ENCODE peak calls at places on chromosomes 6 and 20, in seven cellular contexts. One of them, this sample, is unnamed.

GRCh38 chr6:111580401-111580800 is 25.3 kb downstream of the TRAF3IP2 start:
- DNase-seq in left lung: no peak
- DNase-seq in left ventricle myocardium inferior: no peak
- DNase-seq in lower leg skin: no peak
- DNase-seq in heart left ventricle: no peak
- DNase-seq in A549: no peak
- DNase-seq in heart right ventricle: no peak
- DNase-seq in this sample: no peak

GRCh38 chr6:131107166-131107565 is 28.1 kb upstream of the AKAP7 start:
- DNase-seq in lower leg skin: no peak
- DNase-seq in left ventricle myocardium inferior: no peak
- DNase-seq in heart left ventricle: no peak
- DNase-seq in left lung: no peak
- DNase-seq in A549: peak
- DNase-seq in heart right ventricle: no peak
- DNase-seq in this sample: peak

GRCh38 chr6:63491104-63491503 is 81.2 kb upstream of the LOC128125822 start:
- DNase-seq in lower leg skin: no peak
- DNase-seq in heart left ventricle: no peak
- DNase-seq in left lung: no peak
- DNase-seq in heart right ventricle: no peak
- DNase-seq in A549: no peak
- DNase-seq in left ventricle myocardium inferior: no peak
- DNase-seq in this sample: no peak

GRCh38 chr6:37698264-37699137 is 818 bp upstream of the MDGA1 start:
- DNase-seq in heart left ventricle: peak
- DNase-seq in left lung: peak
- DNase-seq in A549: peak
- DNase-seq in left ventricle myocardium inferior: peak
- DNase-seq in heart right ventricle: peak
- DNase-seq in lower leg skin: peak
- DNase-seq in this sample: peak

GRCh38 chr6:79438015-79438414 is 99.2 kb downstream of the LCA5 start:
- DNase-seq in left lung: peak
- DNase-seq in lower leg skin: no peak
- DNase-seq in A549: no peak
- DNase-seq in heart right ventricle: no peak
- DNase-seq in heart left ventricle: no peak
- DNase-seq in left ventricle myocardium inferior: peak
- DNase-seq in this sample: peak

GRCh38 chr6:63278916-63279315 is 40.9 kb downstream of the LGSN start:
- DNase-seq in lower leg skin: no peak
- DNase-seq in heart right ventricle: no peak
- DNase-seq in left lung: no peak
- DNase-seq in heart left ventricle: no peak
- DNase-seq in A549: no peak
- DNase-seq in left ventricle myocardium inferior: no peak
- DNase-seq in this sample: no peak

GRCh38 chr6:30687659-30688431 is 1.4 kb upstream of the PPP1R18 start:
- DNase-seq in heart right ventricle: peak
- DNase-seq in left lung: peak
- DNase-seq in heart left ventricle: peak
- DNase-seq in A549: no peak
- DNase-seq in lower leg skin: no peak
- DNase-seq in left ventricle myocardium inferior: peak
- DNase-seq in this sample: peak

GRCh38 chr6:170402318-170403040 is 95.9 kb downstream of the FAM120B start:
- DNase-seq in heart right ventricle: no peak
- DNase-seq in lower leg skin: no peak
- DNase-seq in A549: no peak
- DNase-seq in heart left ventricle: no peak
- DNase-seq in left ventricle myocardium inferior: no peak
- DNase-seq in left lung: no peak
- DNase-seq in this sample: no peak

GRCh38 chr6:11231564-11232176 is 798 bp downstream of the NEDD9 start:
- DNase-seq in left lung: no peak
- DNase-seq in heart left ventricle: no peak
- DNase-seq in lower leg skin: no peak
- DNase-seq in heart right ventricle: peak
- DNase-seq in left ventricle myocardium inferior: no peak
- DNase-seq in A549: peak
- DNase-seq in this sample: peak

GRCh38 chr6:33740204-33740608 is 6.5 kb downstream of the IP6K3 start:
- DNase-seq in left ventricle myocardium inferior: peak
- DNase-seq in left lung: no peak
- DNase-seq in lower leg skin: no peak
- DNase-seq in A549: no peak
- DNase-seq in heart right ventricle: peak
- DNase-seq in heart left ventricle: no peak
- DNase-seq in this sample: no peak

GRCh38 chr6:30463651-30464618 is 25.4 kb upstream of the HLA-E start:
- DNase-seq in A549: no peak
- DNase-seq in heart left ventricle: peak
- DNase-seq in left ventricle myocardium inferior: peak
- DNase-seq in lower leg skin: no peak
- DNase-seq in left lung: peak
- DNase-seq in heart right ventricle: peak
- DNase-seq in this sample: peak

GRCh38 chr20:18663932-18664331 is 76.1 kb downstream of the DTD1 start:
- DNase-seq in A549: no peak
- DNase-seq in heart left ventricle: no peak
- DNase-seq in left lung: no peak
- DNase-seq in left ventricle myocardium inferior: no peak
- DNase-seq in lower leg skin: no peak
- DNase-seq in heart right ventricle: no peak
- DNase-seq in this sample: peak

GRCh38 chr20:23116301-23117089 is 30.4 kb upstream of the CD93 start:
- DNase-seq in left ventricle myocardium inferior: no peak
- DNase-seq in heart left ventricle: no peak
- DNase-seq in left lung: no peak
- DNase-seq in lower leg skin: no peak
- DNase-seq in A549: no peak
- DNase-seq in heart right ventricle: no peak
- DNase-seq in this sample: peak

GRCh38 chr20:36400901-36401300 is 94.8 kb downstream of the DLGAP4 start:
- DNase-seq in left lung: no peak
- DNase-seq in left ventricle myocardium inferior: no peak
- DNase-seq in A549: no peak
- DNase-seq in lower leg skin: no peak
- DNase-seq in heart right ventricle: no peak
- DNase-seq in heart left ventricle: no peak
- DNase-seq in this sample: no peak

GRCh38 chr6:87904041-87904440 is 143.6 kb upstream of the SPACA1 start:
- DNase-seq in heart right ventricle: no peak
- DNase-seq in heart left ventricle: no peak
- DNase-seq in lower leg skin: no peak
- DNase-seq in left lung: no peak
- DNase-seq in left ventricle myocardium inferior: no peak
- DNase-seq in A549: no peak
- DNase-seq in this sample: no peak

GRCh38 chr20:38902601-38903000 is 23.6 kb upstream of the FAM83D start:
- DNase-seq in heart right ventricle: no peak
- DNase-seq in left ventricle myocardium inferior: no peak
- DNase-seq in A549: no peak
- DNase-seq in heart left ventricle: no peak
- DNase-seq in lower leg skin: no peak
- DNase-seq in left lung: no peak
- DNase-seq in this sample: no peak

DNA sequence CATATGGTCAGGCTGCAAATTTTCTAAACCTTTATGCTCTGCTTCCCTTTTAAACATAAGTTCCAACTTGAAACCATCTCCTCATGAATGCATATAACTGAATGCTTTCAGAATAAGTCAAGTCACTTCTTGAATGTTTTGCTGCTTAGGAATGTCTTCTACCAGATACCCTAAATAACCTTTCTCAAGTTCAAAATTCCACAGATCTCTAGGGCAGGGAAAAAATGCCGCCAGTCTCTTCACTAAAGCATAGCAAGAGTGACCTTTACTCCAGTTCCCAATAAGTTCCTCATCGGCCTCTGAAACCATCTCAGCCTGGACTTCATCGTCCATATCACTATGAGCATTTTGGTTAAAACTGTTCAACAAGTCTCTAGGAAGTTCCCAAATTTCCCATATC is 1011.2 kb upstream of the CITED2 start:
- DNase-seq in A549: no peak
- DNase-seq in left lung: no peak
- DNase-seq in lower leg skin: no peak
- DNase-seq in left ventricle myocardium inferior: no peak
- DNase-seq in heart left ventricle: no peak
- DNase-seq in heart right ventricle: no peak
- DNase-seq in this sample: no peak
- H3K4me3 ChIP-seq in A549: no peak
- H3K4me3 ChIP-seq in left lung: no peak
- H3K4me3 ChIP-seq in lower leg skin: no peak
- H3K4me3 ChIP-seq in left ventricle myocardium inferior: no peak
- H3K4me3 ChIP-seq in heart left ventricle: no peak
- H3K4me3 ChIP-seq in heart right ventricle: no peak
- H3K4me3 ChIP-seq in this sample: no peak

GRCh38 chr6:99246602-99247001 is 102.9 kb downstream of the FAXC start:
- DNase-seq in left ventricle myocardium inferior: no peak
- DNase-seq in heart left ventricle: no peak
- DNase-seq in left lung: no peak
- DNase-seq in heart right ventricle: no peak
- DNase-seq in A549: no peak
- DNase-seq in lower leg skin: no peak
- DNase-seq in this sample: no peak

DNA sequence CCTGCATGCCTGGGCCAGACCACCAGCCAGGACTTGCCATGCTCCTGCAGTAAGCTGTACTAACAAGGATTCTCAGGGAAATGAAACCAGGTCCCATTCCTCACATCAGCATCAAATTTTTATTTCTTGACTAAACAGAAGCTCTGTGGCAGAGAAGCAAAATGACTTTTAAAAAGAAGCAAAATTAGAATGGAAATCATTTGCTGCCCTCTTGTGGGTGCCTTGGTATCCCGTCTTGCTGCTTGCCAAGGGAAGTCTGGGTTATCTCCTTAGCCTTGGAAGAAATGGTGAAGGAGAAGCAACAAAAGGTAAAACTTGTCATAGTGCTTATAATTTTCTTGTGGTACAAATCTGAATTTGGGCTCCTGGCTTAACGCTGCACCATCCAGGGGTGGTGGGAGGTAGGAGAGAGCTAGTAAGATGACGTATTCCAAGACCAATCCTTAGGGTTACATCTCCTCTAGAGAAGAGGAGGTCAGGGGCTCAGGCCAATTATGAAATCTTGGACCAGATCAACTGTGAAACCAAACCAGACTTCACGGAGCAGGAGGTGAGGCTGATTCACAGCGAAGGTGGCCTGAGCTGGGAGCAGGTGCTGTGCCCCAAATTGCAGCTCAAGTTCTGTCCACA is 107.5 kb downstream of the FAXC start:
- DNase-seq in heart right ventricle: no peak
- DNase-seq in left lung: no peak
- DNase-seq in heart left ventricle: no peak
- DNase-seq in left ventricle myocardium inferior: no peak
- DNase-seq in lower leg skin: no peak
- DNase-seq in A549: no peak
- DNase-seq in this sample: peak
- TF ChIP-seq CTCF in heart right ventricle: peak
- TF ChIP-seq CTCF in left lung: peak
- TF ChIP-seq CTCF in heart left ventricle: peak
- TF ChIP-seq CTCF in left ventricle myocardium inferior: peak
- TF ChIP-seq CTCF in lower leg skin: no peak
- TF ChIP-seq CTCF in A549: peak
- TF ChIP-seq CTCF in this sample: peak

DNA sequence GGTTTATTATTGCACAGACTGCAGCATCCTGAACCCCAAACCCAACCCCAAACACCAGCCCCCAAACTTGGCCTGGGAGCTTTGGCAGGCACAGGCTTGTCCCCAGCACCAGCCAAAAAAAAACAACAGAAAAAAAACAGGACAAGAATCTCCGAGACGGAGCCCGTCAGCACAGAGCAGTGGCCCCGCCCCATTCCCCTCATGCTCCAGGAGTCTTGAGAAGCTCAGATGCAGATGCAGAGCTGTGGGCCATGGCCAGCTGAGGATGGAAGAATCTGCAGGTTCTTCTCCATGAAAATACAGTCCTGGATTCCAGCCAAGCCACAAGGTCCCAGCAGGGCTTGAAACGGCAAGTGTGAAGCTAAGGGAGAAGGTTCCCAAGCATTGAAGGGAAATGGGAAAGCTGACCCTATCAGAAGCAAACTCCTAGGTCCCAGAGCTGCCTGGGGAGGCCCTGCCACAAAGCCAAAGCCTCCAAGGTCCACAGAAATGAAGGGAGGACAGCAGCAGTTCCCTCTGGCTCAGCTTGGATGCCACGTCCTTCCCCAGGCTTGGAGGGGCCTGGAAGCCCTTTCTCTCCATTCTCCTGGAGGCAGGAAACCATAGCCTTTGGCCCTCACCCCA is 75.2 kb downstream of the JPH2 start:
- DNase-seq in heart right ventricle: no peak
- DNase-seq in A549: no peak
- DNase-seq in heart left ventricle: peak
- DNase-seq in left lung: no peak
- DNase-seq in left ventricle myocardium inferior: no peak
- DNase-seq in lower leg skin: peak
- DNase-seq in this sample: peak
- H3K4me3 ChIP-seq in heart right ventricle: no peak
- H3K4me3 ChIP-seq in A549: no peak
- H3K4me3 ChIP-seq in heart left ventricle: no peak
- H3K4me3 ChIP-seq in left lung: no peak
- H3K4me3 ChIP-seq in left ventricle myocardium inferior: no peak
- H3K4me3 ChIP-seq in lower leg skin: no peak
- H3K4me3 ChIP-seq in this sample: no peak

GRCh38 chr6:35638679-35639078 is 50.0 kb downstream of the FKBP5 start:
- DNase-seq in lower leg skin: no peak
- DNase-seq in left ventricle myocardium inferior: no peak
- DNase-seq in left lung: no peak
- DNase-seq in A549: no peak
- DNase-seq in heart left ventricle: no peak
- DNase-seq in heart right ventricle: no peak
- DNase-seq in this sample: no peak

GRCh38 chr6:35642471-35643161 is 46.1 kb downstream of the FKBP5 start:
- DNase-seq in heart left ventricle: no peak
- DNase-seq in left ventricle myocardium inferior: no peak
- DNase-seq in lower leg skin: no peak
- DNase-seq in heart right ventricle: no peak
- DNase-seq in A549: no peak
- DNase-seq in left lung: no peak
- DNase-seq in this sample: no peak

GRCh38 chr6:35640017-35640664 is 48.6 kb downstream of the FKBP5 start:
- DNase-seq in A549: no peak
- DNase-seq in left ventricle myocardium inferior: no peak
- DNase-seq in lower leg skin: no peak
- DNase-seq in heart right ventricle: no peak
- DNase-seq in heart left ventricle: no peak
- DNase-seq in left lung: no peak
- DNase-seq in this sample: no peak

GRCh38 chr6:35647400-35647799 is 41.3 kb downstream of the FKBP5 start:
- DNase-seq in left ventricle myocardium inferior: no peak
- DNase-seq in left lung: no peak
- DNase-seq in lower leg skin: no peak
- DNase-seq in heart left ventricle: no peak
- DNase-seq in A549: no peak
- DNase-seq in heart right ventricle: no peak
- DNase-seq in this sample: no peak

DNA sequence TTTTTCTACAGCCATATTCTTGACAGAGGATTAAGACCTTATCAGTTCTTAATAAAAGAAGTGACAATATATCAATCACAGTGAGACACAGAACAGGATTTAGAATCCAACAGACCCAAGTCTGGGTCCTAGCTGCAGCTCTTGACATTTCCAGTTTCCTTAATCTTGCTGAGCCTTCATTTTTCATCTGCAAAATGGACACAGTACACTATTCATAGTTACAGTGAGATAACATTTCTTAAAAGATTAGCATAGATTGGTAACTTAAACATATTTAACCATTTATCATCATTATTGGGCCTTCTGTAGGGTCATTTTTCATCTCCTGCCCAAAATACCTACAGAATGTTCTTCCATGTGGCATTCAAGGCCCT is 45.6 kb downstream of the FKBP5 start:
- DNase-seq in left ventricle myocardium inferior: no peak
- DNase-seq in left lung: no peak
- DNase-seq in lower leg skin: no peak
- DNase-seq in heart right ventricle: no peak
- DNase-seq in A549: no peak
- DNase-seq in heart left ventricle: no peak
- DNase-seq in this sample: no peak
- TF ChIP-seq CTCF in left ventricle myocardium inferior: no peak
- TF ChIP-seq CTCF in left lung: no peak
- TF ChIP-seq CTCF in lower leg skin: no peak
- TF ChIP-seq CTCF in heart right ventricle: no peak
- TF ChIP-seq CTCF in A549: no peak
- TF ChIP-seq CTCF in heart left ventricle: no peak
- TF ChIP-seq CTCF in this sample: no peak

This sample was measured in choroid plexus epithelial cell.